ENCODE peak calls at places on chromosomes 3 and 15, in six cellular contexts. H, P, A, B, Z and C are unnamed samples.

GRCh38 chr3:10954740-10955139 is 37.8 kb upstream of the SLC6A1 start:
- ATAC-seq in H (no peak), P (no peak), Z (no peak), B (no peak), A (no peak), C (no peak)

GRCh38 chr3:190558796-190559195 is 44.9 kb downstream of the IL1RAP start:
- ATAC-seq in H (no peak), A (peak), P (no peak), B (no peak), Z (no peak), C (no peak)

GRCh38 chr3:39910828-39911464 is 101.5 kb downstream of the MYRIP start:
- ATAC-seq in A (no peak), H (peak), B (no peak), Z (no peak), P (no peak), C (no peak)

GRCh38 chr3:54376440-54376839 is 254.1 kb downstream of the CACNA2D3 start:
- ATAC-seq in Z (no peak), P (no peak), A (peak), B (no peak), H (no peak), C (no peak)

GRCh38 chr3:8363200-8363599 is 138.4 kb upstream of the LMCD1 start:
- ATAC-seq in B (no peak), A (no peak), H (no peak), P (no peak), Z (no peak), C (no peak)

GRCh38 chr3:141064255-141064926 is 13.2 kb downstream of the SPSB4 start:
- ATAC-seq in B (no peak), Z (no peak), A (peak), P (no peak), H (no peak), C (no peak)

GRCh38 chr3:45852828-45853227 is 10.9 kb upstream of the LZTFL1 start:
- ATAC-seq in B (no peak), A (no peak), P (no peak), Z (peak), H (no peak), C (no peak)

GRCh38 chr3:112966633-112967032 is 8.3 kb downstream of the CD200R1 start:
- ATAC-seq in A (peak), P (no peak), Z (no peak), B (no peak), H (no peak), C (no peak)

GRCh38 chr3:100150583-100150982 is 36.3 kb upstream of the FILIP1L start:
- ATAC-seq in A (peak), H (no peak), Z (no peak), P (no peak), B (no peak), C (peak)

GRCh38 chr3:36560685-36561084 is 180.4 kb downstream of the STAC start:
- ATAC-seq in H (no peak), P (no peak), Z (no peak), A (no peak), B (no peak), C (no peak)

GRCh38 chr3:59709702-59710555 is 660.1 kb upstream of the CFAP20DC start:
- ATAC-seq in P (no peak), Z (no peak), H (no peak), A (peak), B (no peak), C (peak)

GRCh38 chr3:39378092-39378491 is 5.1 kb upstream of the SLC25A38 start:
- ATAC-seq in B (peak), H (peak), P (peak), Z (peak), A (peak), C (no peak)

GRCh38 chr3:126816956-126817777 is 113.1 kb downstream of the CHCHD6 start:
- ATAC-seq in A (peak), P (no peak), B (no peak), Z (no peak), H (peak), C (no peak)

GRCh38 chr15:78989701-78990248 is 44.9 kb upstream of the CTSH start:
- ATAC-seq in Z (no peak), A (no peak), H (no peak), P (no peak), B (no peak), C (no peak)

GRCh38 chr15:90028376-90028775 is 27.3 kb downstream of the ZNF710 start:
- ATAC-seq in B (no peak), H (no peak), P (no peak), A (no peak), Z (no peak), C (no peak)

GRCh38 chr3:197430961-197431910 is 124.5 kb downstream of the BDH1 start:
- ATAC-seq in B (no peak), A (peak), H (no peak), P (no peak), Z (no peak), C (peak)

GRCh38 chr3:124258057-124258500 is 266.2 kb upstream of the ROPN1 start:
- ATAC-seq in Z (peak), P (peak), A (no peak), B (no peak), H (no peak), C (no peak)

GRCh38 chr15:57198654-57199241 is 177.6 kb upstream of the CGNL1 start:
- ATAC-seq in P (no peak), Z (no peak), H (no peak), A (no peak), B (no peak), C (no peak)

GRCh38 chr3:73419179-73419803 is 205.4 kb downstream of the PDZRN3 start:
- ATAC-seq in Z (no peak), B (no peak), H (no peak), A (peak), P (no peak), C (peak)

GRCh38 chr3:15801298-15801697 is 3.5 kb upstream of the ANKRD28 start:
- ATAC-seq in A (no peak), P (no peak), Z (no peak), B (no peak), H (no peak), C (no peak)

GRCh38 chr15:35705885-35706590 is 160.1 kb upstream of the DPH6 start:
- ATAC-seq in B (no peak), A (no peak), P (no peak), Z (no peak), H (no peak), C (peak)

GRCh38 chr15:74782596-74783071 is 754 bp downstream of the CSK start:
- ATAC-seq in Z (no peak), H (peak), P (peak), B (peak), A (no peak), C (no peak)

GRCh38 chr15:33068007-33068441 is 126.5 kb downstream of the FMN1 start:
- ATAC-seq in B (no peak), H (peak), A (peak), Z (no peak), P (peak), C (peak)

GRCh38 chr3:72690646-72691045 is 157.6 kb downstream of the SHQ1 start:
- ATAC-seq in B (no peak), Z (no peak), A (no peak), H (no peak), P (no peak), C (no peak)

GRCh38 chr3:125437631-125438435 is 62.7 kb upstream of the ZNF148 start:
- ATAC-seq in H (peak), A (peak), B (peak), P (peak), Z (peak), C (peak)

GRCh38 chr15:62897634-62898033 is 144.9 kb upstream of the TPM1 start:
- ATAC-seq in A (no peak), P (no peak), B (no peak), H (no peak), Z (no peak), C (no peak)

GRCh38 chr15:62895905-62896316 is 146.6 kb upstream of the TPM1 start:
- ATAC-seq in H (no peak), P (peak), Z (no peak), A (peak), B (no peak), C (no peak)

GRCh38 chr15:62895139-62895866 is 147.2 kb upstream of the TPM1 start:
- ATAC-seq in A (no peak), B (no peak), P (peak), Z (no peak), H (no peak), C (no peak)

GRCh38 chr15:62896380-62896866 is 146.1 kb upstream of the TPM1 start:
- ATAC-seq in A (peak), Z (no peak), B (no peak), P (peak), H (peak), C (no peak)

DNA sequence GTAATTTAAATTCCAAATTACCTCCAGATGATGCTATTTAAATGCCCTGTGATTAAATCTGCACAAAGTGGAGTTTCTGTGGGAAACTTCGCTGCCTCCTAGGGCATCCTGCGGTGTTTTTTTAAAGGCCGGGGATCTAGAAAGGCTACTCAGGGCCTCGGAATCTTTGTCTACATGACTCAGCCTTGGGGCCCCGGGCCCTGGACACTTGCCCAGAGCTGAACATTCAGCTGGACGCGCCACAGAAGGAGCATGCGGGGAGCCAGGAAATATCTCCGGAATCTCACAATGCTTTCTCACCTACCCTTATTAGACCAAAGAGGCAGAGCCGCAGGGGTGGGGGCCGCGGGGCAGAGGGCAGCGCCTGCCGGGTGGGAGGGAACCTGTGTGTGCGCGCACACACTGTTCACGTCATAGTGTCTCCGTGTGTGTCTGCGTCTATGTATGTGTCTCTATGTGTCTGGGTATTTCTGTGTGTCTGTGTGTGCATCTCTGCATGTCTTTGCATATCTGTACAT is 145.5 kb upstream of the TPM1 start:
- ATAC-seq in H (peak), Z (no peak), P (peak), B (peak), A (peak), C (peak)
- TF ChIP-seq EP300 in H (no peak), Z (no peak), P (peak), B (no peak), A (no peak), C (peak)

DNA sequence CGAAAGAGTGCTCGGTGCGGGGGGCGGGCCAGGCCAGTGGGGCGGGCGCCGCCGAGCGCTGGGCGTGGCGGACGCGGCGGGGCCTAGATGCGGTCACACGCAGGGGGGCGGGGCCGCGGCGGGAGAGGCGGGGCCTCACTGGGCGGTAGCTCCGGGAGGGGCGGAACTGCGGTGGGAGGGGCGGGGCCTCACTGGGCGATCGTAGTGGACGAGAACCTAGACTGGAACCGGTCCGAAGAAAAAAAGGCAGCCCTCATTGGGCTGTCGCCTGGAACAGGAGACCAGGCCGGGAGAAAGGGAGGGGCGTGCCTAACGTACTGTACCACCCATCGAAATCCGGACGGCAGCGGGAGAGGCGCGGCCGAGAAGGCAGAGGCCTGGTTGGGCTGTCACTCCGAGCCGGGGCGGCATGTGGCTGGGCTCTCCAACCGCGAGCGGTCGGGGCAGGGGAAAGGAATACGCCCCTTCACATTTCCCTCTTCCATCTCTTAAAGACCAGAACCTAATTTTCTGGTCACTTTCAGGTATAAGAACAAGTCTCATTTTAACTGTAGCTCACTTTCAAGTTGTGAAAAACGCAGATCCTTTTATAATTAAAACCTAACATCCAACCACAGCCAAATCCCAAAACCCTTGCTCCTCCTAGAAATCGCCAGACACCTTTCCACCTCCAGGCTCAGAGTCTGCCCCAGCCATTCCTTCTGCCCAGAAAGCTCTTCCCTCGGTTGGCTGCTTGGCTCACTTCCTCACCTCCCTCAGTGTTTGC is at the start of gene ANO10:
- ATAC-seq in Z (peak), P (peak), B (peak), H (peak), A (peak), C (peak)
- TF ChIP-seq POLR2A in Z (no peak), P (peak), B (peak), H (peak), A (peak), C (no peak)

GRCh38 chr3:146469206-146470017 is at the start of gene PLSCR2:
- ATAC-seq in H (peak), Z (peak), B (peak), A (peak), P (peak), C (peak)
- H3K27ac ChIP-seq in H (no peak), Z (no peak), B (peak), A (peak), P (peak), C (peak)

DNA sequence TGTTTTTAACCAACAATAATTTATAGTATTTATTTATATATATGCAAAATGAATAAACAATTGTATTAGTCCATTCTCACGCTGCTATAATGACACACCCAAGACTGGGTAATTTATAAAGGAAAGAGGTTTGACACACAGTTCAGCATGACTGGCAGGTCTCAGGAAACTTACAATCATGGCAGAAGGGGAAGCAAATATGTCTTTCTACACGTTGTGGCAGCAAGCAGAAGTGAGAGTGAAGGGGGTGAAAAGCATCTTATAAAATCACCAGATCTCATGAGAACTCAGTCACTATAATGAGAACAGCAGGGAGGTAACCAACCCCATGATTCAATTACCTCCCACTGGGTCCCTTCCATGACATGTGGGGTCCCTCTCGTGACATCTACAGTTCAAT is 162.8 kb upstream of the SLITRK3 start:
- ATAC-seq in P (no peak), B (no peak), A (no peak), H (no peak), Z (peak), C (no peak)
- TF ChIP-seq EP300 in P (no peak), B (no peak), A (no peak), H (no peak), Z (no peak), C (no peak)

DNA sequence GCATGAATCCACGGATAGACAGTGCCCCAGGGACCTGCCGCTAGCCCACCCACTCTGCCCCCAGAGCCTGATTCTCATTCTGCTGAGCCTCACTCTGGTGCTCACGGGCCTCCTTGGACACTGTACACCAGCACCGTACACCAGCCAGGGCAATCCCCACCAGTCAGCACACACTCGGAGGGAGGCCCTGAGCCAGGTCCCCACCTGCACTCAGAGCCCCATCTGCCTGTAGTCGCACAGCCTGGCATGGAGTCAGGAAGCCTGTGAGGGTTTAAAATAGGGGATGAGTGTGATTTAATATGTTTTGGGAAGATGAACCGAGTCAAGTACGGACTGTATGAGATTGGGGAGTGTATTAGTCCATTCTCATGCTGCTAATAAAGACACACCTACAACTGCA is 223.0 kb downstream of the SLCO3A1 start:
- ATAC-seq in B (no peak), A (no peak), H (no peak), P (no peak), Z (no peak), C (no peak)
- TF ChIP-seq POLR2A in B (no peak), A (no peak), H (no peak), P (no peak), Z (no peak), C (no peak)